ENCODE peak calls at places on chromosomes 3 and 15, in six cellular contexts. V is adrenal gland, L is esophagus squamous epithelium, M is ovary, N is Peyer's patch, Z is body of pancreas. J is an unnamed sample.

GRCh38 chr15:97736748-97737147 is 223.8 kb upstream of the ARRDC4 start:
- DNase-seq in V (no peak), L (no peak), M (no peak), N (no peak), Z (no peak), J (no peak)

GRCh38 chr3:179425075-179425474 is 26.2 kb downstream of the GNB4 start:
- DNase-seq in V (no peak), L (no peak), M (no peak), N (no peak), Z (no peak), J (no peak)

GRCh38 chr15:56913670-56914069 is 4.8 kb upstream of the TCF12 start:
- DNase-seq in V (no peak), L (no peak), M (no peak), N (no peak), Z (no peak), J (no peak)

GRCh38 chr3:157088506-157089454 is 71.2 kb downstream of the CCNL1 start:
- DNase-seq in V (peak), L (no peak), M (peak), N (peak), Z (peak), J (no peak)

GRCh38 chr3:126131881-126132750 is 48.2 kb upstream of the SLC41A3 start:
- DNase-seq in V (peak), L (no peak), M (peak), N (peak), Z (peak), J (no peak)

GRCh38 chr3:42702066-42702951 is at the start of gene HHATL:
- DNase-seq in V (peak), L (no peak), M (peak), N (no peak), Z (no peak), J (no peak)

GRCh38 chr3:114746502-114746901 is 400.6 kb downstream of the ZBTB20 start:
- DNase-seq in V (no peak), L (no peak), M (no peak), N (no peak), Z (no peak), J (no peak)

GRCh38 chr3:177569823-177570657 is 372.8 kb upstream of the TBL1XR1 start:
- DNase-seq in V (no peak), L (no peak), M (no peak), N (no peak), Z (no peak), J (no peak)

GRCh38 chr3:112345681-112346080 is 12.7 kb downstream of the CD200 start:
- DNase-seq in V (no peak), L (no peak), M (no peak), N (no peak), Z (no peak), J (no peak)

GRCh38 chr3:19632099-19633074 is 301.6 kb downstream of the EFHB start:
- DNase-seq in V (no peak), L (no peak), M (no peak), N (no peak), Z (no peak), J (no peak)

GRCh38 chr15:63986185-63986680 is 60.1 kb downstream of the DAPK2 start:
- DNase-seq in V (no peak), L (no peak), M (no peak), N (no peak), Z (no peak), J (no peak)

GRCh38 chr3:16513141-16514020 is at the start of gene RFTN1:
- DNase-seq in V (no peak), L (no peak), M (peak), N (peak), Z (peak), J (peak)

GRCh38 chr3:62667714-62668113 is 207.5 kb downstream of the CADPS start:
- DNase-seq in V (no peak), L (no peak), M (no peak), N (no peak), Z (no peak), J (no peak)

GRCh38 chr3:115217678-115218451 is 70.8 kb upstream of the ZBTB20 start:
- DNase-seq in V (no peak), L (no peak), M (peak), N (no peak), Z (peak), J (peak)

GRCh38 chr15:29322407-29322806 is 52.8 kb upstream of the NSMCE3 start:
- DNase-seq in V (no peak), L (no peak), M (no peak), N (no peak), Z (no peak), J (no peak)

GRCh38 chr15:98725874-98726273 is 77.5 kb downstream of the IGF1R start:
- DNase-seq in V (no peak), L (no peak), M (no peak), N (no peak), Z (no peak), J (no peak)

GRCh38 chr3:23916152-23916885 is 471 bp downstream of the NKIRAS1 start:
- DNase-seq in V (no peak), L (no peak), M (no peak), N (no peak), Z (no peak), J (no peak)

GRCh38 chr3:150083653-150084037 is 113.0 kb upstream of the PFN2 start:
- DNase-seq in V (no peak), L (no peak), M (no peak), N (no peak), Z (no peak), J (no peak)

GRCh38 chr15:89829161-89829560 is 14.5 kb upstream of the ANPEP start:
- DNase-seq in V (no peak), L (no peak), M (no peak), N (no peak), Z (no peak), J (no peak)

GRCh38 chr3:187403768-187404270 is 35.6 kb downstream of the RTP4 start:
- DNase-seq in V (no peak), L (no peak), M (no peak), N (no peak), Z (peak), J (no peak)

GRCh38 chr3:71509024-71509423 is 74.5 kb downstream of the FOXP1 start:
- DNase-seq in V (no peak), L (no peak), M (no peak), N (no peak), Z (no peak), J (no peak)

GRCh38 chr15:60772395-60773120 is 293.6 kb upstream of the ICE2 start:
- DNase-seq in V (no peak), L (no peak), M (no peak), N (no peak), Z (no peak), J (no peak)

GRCh38 chr3:53518495-53518981 is 24.1 kb downstream of the CACNA1D start:
- DNase-seq in V (no peak), L (no peak), M (peak), N (no peak), Z (peak), J (no peak)

GRCh38 chr15:41115088-41115651 is 910 bp downstream of the INO80 start:
- DNase-seq in V (no peak), L (no peak), M (no peak), N (no peak), Z (no peak), J (no peak)

GRCh38 chr3:49454898-49455681 is 15.0 kb upstream of the DAG1 start:
- DNase-seq in V (no peak), L (no peak), M (no peak), N (no peak), Z (no peak), J (no peak)

GRCh38 chr3:64238971-64239667 is 13.9 kb upstream of the PRICKLE2 start:
- DNase-seq in V (peak), L (no peak), M (peak), N (no peak), Z (peak), J (no peak)

GRCh38 chr3:147034359-147034758 is 372.0 kb downstream of the ZIC4 start:
- DNase-seq in V (no peak), L (no peak), M (no peak), N (no peak), Z (no peak), J (no peak)

GRCh38 chr3:169945313-169945712 is 21.3 kb upstream of the SEC62 start:
- DNase-seq in V (peak), L (peak), M (no peak), N (no peak), Z (peak), J (peak)

GRCh38 chr3:187101184-187102072 is 37.9 kb downstream of the RPL39L start:
- DNase-seq in V (peak), L (no peak), M (peak), N (peak), Z (peak), J (peak)

GRCh38 chr3:181700168-181701087 is 11.3 kb upstream of the SOX2 start:
- DNase-seq in V (peak), L (no peak), M (peak), N (no peak), Z (peak), J (peak)

DNA sequence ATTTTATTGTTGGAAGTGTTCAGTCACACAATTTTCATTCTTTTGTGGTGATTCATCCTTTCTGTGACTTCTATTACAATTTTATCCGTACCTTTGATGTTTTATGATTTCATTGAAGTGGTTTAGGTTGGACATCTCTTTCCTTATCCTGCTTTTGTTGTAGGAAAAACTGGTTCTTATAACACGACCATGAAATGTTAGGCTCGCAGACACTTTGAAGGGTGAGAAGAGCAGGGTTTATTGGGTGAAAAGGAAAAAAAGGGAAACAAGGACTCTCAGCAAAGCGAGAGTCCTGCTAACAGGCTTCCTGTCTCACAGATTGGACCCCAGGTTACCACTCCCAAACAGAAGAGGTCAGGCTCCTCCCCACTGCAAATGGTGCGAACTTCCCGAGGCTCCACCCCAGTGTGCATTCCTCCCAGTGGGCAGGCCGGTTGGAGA is 257.4 kb downstream of the STXBP5L start:
- DNase-seq in V (no peak), L (no peak), M (no peak), N (no peak), Z (no peak), J (no peak)
- TF ChIP-seq POLR2A in V (no peak), L (no peak), M (no peak), N (no peak), Z (no peak), J (no peak)

GRCh38 chr3:10121064-10121463 is 5.6 kb downstream of the BRK1 start:
- DNase-seq in V (no peak), L (no peak), M (no peak), N (no peak), Z (no peak), J (no peak)

GRCh38 chr3:10116138-10116460 is 624 bp downstream of the BRK1 start:
- DNase-seq in V (no peak), L (no peak), M (no peak), N (no peak), Z (no peak), J (no peak)

GRCh38 chr3:10119376-10119775 is 3.9 kb downstream of the BRK1 start:
- DNase-seq in V (no peak), L (no peak), M (no peak), N (no peak), Z (no peak), J (no peak)

GRCh38 chr3:10116928-10117327 is 1.5 kb downstream of the BRK1 start:
- DNase-seq in V (no peak), L (no peak), M (no peak), N (no peak), Z (no peak), J (no peak)

GRCh38 chr3:10115326-10116137 is at the start of gene BRK1:
- DNase-seq in V (peak), L (peak), M (peak), N (peak), Z (peak), J (peak)
- TF ChIP-seq POLR2A in V (peak), L (peak), M (peak), N (peak), Z (peak), J (peak)

DNA sequence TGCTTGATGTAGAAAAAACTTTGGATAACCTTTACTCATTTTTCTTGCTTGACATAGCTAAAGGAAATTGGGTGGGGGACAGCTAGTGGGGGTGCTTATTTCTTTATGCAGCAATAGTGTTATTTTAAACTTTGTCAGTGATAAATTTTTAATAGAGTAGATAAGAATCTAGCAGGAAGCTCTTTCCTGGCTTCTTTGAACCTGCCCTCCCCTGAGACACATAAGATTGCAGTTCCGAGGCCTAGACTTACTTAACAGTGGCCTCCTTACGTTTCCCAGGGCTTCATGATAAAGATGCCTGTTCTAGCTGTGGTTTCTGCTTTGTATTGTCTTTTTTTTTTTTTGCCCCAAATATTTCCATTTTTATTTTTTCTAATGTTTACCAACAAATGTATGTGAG is 170.1 kb downstream of the VPS8 start:
- DNase-seq in V (no peak), L (no peak), M (no peak), N (no peak), Z (no peak), J (no peak)
- TF ChIP-seq POLR2A in V (no peak), L (no peak), M (no peak), N (no peak), Z (no peak), J (no peak)

DNA sequence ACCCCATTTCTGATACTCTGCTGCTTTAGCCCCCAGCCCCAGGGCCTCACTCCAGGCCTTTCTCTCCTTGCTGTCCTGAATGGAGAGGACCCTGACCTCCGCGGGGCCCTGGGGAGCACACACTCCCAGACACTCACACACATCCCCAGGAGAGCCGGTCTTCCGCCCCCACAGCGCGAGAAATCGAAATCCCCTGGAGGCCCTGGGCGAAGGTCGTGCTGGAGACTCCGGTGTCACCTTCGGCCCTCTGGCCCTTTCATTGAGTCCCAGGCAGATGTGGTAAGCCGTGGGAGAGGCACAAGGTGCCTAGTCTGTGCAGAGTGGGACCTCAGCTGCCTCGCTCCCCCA is 844 bp upstream of the GOLGA8B start:
- DNase-seq in V (no peak), L (no peak), M (no peak), N (no peak), Z (no peak), J (no peak)
- TF ChIP-seq POLR2A in V (no peak), L (no peak), M (no peak), N (no peak), Z (no peak), J (no peak)

DNA sequence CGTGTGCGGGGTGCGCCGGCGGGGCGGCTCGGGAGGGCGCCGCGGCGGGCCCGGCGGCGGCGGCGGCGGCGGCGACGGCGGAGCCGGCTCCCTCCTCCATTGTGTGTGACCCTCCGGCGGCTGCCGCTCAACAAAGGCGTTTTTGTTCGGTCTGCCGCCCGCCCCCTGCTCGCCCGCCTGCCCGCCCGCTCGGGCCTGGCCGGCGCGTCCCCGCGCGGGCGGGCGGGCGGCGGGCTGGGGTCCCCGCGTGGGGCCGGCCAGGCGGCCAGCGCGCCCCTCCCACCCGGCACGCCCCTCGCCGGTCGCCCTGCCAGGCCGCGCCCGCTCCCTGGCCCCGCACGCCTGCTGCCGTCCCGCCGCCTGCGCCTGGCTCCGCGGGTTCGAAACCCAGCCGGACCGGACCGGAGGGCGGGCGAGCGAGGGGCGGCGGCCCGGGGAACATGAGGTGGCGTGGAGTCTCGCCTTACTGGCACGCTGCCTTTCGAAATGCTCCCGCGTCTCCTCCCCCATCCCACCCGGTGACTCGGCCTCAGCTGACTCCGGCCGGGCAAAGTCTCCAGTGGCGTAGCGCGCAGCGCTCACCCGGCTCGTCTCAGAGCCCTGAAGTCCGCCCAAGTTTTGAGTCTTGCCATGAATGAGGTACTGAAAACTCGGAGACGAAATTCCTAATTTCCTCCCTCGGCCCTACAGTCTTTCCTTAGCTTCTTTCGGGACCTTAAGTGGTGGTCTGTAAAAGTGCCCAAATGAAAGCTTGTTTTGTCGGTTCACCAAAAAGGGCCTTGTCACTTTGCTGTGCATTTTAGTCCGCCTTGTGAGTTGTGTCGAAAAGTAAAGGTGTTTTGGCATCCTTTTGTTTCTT is 604 bp downstream of the MAPK6 start:
- DNase-seq in V (peak), L (peak), M (peak), N (peak), Z (peak), J (peak)
- TF ChIP-seq POLR2A in V (peak), L (peak), M (peak), N (peak), Z (peak), J (peak)

GRCh38 chr15:43779016-43779415 is 2.2 kb upstream of the ELL3 start:
- DNase-seq in V (no peak), L (no peak), M (no peak), N (no peak), Z (no peak), J (no peak)

GRCh38 chr15:43776101-43776717 is 557 bp downstream of the ELL3 start:
- DNase-seq in V (peak), L (peak), M (peak), N (peak), Z (peak), J (no peak)

GRCh38 chr15:43775411-43775965 is 1.3 kb downstream of the ELL3 start:
- DNase-seq in V (peak), L (no peak), M (peak), N (peak), Z (peak), J (peak)

GRCh38 chr15:43777293-43777819 is 590 bp upstream of the ELL3 start:
- DNase-seq in V (peak), L (no peak), M (peak), N (peak), Z (peak), J (peak)

GRCh38 chr15:43776718-43777292 is at the start of gene ELL3:
- DNase-seq in V (peak), L (no peak), M (peak), N (peak), Z (peak), J (peak)
- TF ChIP-seq POLR2A in V (no peak), L (peak), M (no peak), N (peak), Z (peak), J (no peak)

GRCh38 chr3:31534036-31534435 is 1.3 kb downstream of the STT3B start:
- DNase-seq in V (no peak), L (no peak), M (no peak), N (no peak), Z (no peak), J (peak)

GRCh38 chr3:31531465-31531991 is 1.2 kb upstream of the STT3B start:
- DNase-seq in V (no peak), L (no peak), M (no peak), N (no peak), Z (no peak), J (peak)

GRCh38 chr3:31533169-31533870 is 595 bp downstream of the STT3B start:
- DNase-seq in V (peak), L (no peak), M (peak), N (peak), Z (peak), J (peak)

GRCh38 chr3:31531992-31532586 is 636 bp upstream of the STT3B start:
- DNase-seq in V (peak), L (peak), M (peak), N (peak), Z (peak), J (peak)

GRCh38 chr3:31532587-31533168 is at the start of gene STT3B:
- DNase-seq in V (peak), L (peak), M (no peak), N (no peak), Z (peak), J (peak)
- TF ChIP-seq POLR2A in V (peak), L (peak), M (peak), N (peak), Z (peak), J (peak)

GRCh38 chr3:133191818-133192217 is 153.6 kb downstream of the TMEM108 start:
- DNase-seq in V (no peak), L (no peak), M (no peak), N (no peak), Z (no peak), J (no peak)
- TF ChIP-seq POLR2A in V (no peak), L (no peak), M (no peak), N (no peak), Z (no peak), J (no peak)